ENCODE peak calls at places on chromosomes 11 and 22, in four cellular contexts. One of them, this sample, is unnamed.

GRCh38 chr22:40183029-40183581 is 5.4 kb downstream of the TNRC6B start:
- DNase-seq in K562: no peak
- DNase-seq in IMR-90: peak
- DNase-seq in A549: no peak
- DNase-seq in this sample: no peak

GRCh38 chr11:118789501-118790356 is 1.2 kb downstream of the DDX6 start:
- DNase-seq in A549: no peak
- DNase-seq in K562: no peak
- DNase-seq in IMR-90: no peak
- DNase-seq in this sample: peak

GRCh38 chr11:61828629-61829407 is 718 bp downstream of the FADS2 start:
- DNase-seq in IMR-90: no peak
- DNase-seq in A549: peak
- DNase-seq in K562: no peak
- DNase-seq in this sample: no peak

GRCh38 chr11:1310772-1311468 is 1.5 kb upstream of the TOLLIP start:
- DNase-seq in A549: no peak
- DNase-seq in K562: no peak
- DNase-seq in IMR-90: no peak
- DNase-seq in this sample: no peak

GRCh38 chr11:12007769-12008737 is at the start of gene DKK3:
- DNase-seq in A549: no peak
- DNase-seq in IMR-90: peak
- DNase-seq in K562: no peak
- DNase-seq in this sample: no peak

GRCh38 chr11:117511981-117512448 is 184.4 kb downstream of the CEP164 start:
- DNase-seq in IMR-90: no peak
- DNase-seq in K562: no peak
- DNase-seq in A549: no peak
- DNase-seq in this sample: no peak

GRCh38 chr11:914747-915493 is 4.3 kb upstream of the CHID1 start:
- DNase-seq in A549: no peak
- DNase-seq in IMR-90: no peak
- DNase-seq in K562: no peak
- DNase-seq in this sample: no peak

GRCh38 chr22:20128902-20129746 is 2.5 kb upstream of the ZDHHC8 start:
- DNase-seq in A549: no peak
- DNase-seq in K562: peak
- DNase-seq in IMR-90: peak
- DNase-seq in this sample: no peak

GRCh38 chr11:72712168-72712721 is 38.0 kb upstream of the PDE2A start:
- DNase-seq in IMR-90: no peak
- DNase-seq in A549: no peak
- DNase-seq in K562: no peak
- DNase-seq in this sample: no peak

GRCh38 chr22:22667966-22668880 is 23.8 kb downstream of the GGTLC2 start:
- DNase-seq in K562: no peak
- DNase-seq in IMR-90: no peak
- DNase-seq in A549: no peak
- DNase-seq in this sample: no peak

GRCh38 chr11:48036011-48036410 is 55.7 kb downstream of the PTPRJ start:
- DNase-seq in IMR-90: peak
- DNase-seq in A549: no peak
- DNase-seq in K562: no peak
- DNase-seq in this sample: no peak

GRCh38 chr11:33706546-33706945 is 5.9 kb upstream of the C11orf91 start:
- DNase-seq in K562: no peak
- DNase-seq in A549: no peak
- DNase-seq in IMR-90: no peak
- DNase-seq in this sample: no peak

GRCh38 chr22:38570841-38571364 is 920 bp upstream of the DMC1 start:
- DNase-seq in K562: no peak
- DNase-seq in A549: peak
- DNase-seq in IMR-90: peak
- DNase-seq in this sample: no peak

GRCh38 chr11:84250834-84251613 is 964.9 kb upstream of the CCDC90B start:
- DNase-seq in A549: no peak
- DNase-seq in IMR-90: no peak
- DNase-seq in K562: no peak
- DNase-seq in this sample: no peak

GRCh38 chr11:18322818-18323570 is 627 bp downstream of the GTF2H1 start:
- DNase-seq in IMR-90: no peak
- DNase-seq in A549: no peak
- DNase-seq in K562: no peak
- DNase-seq in this sample: no peak

GRCh38 chr22:19232620-19233019 is 54.1 kb upstream of the SLC25A1 start:
- DNase-seq in K562: no peak
- DNase-seq in A549: no peak
- DNase-seq in IMR-90: no peak
- DNase-seq in this sample: no peak

GRCh38 chr22:40421082-40421350 is 50.6 kb downstream of the SGSM3 start:
- DNase-seq in IMR-90: no peak
- DNase-seq in A549: no peak
- DNase-seq in K562: no peak
- DNase-seq in this sample: no peak

GRCh38 chr11:65493367-65494176 is 5.3 kb upstream of the MALAT1 start:
- DNase-seq in IMR-90: peak
- DNase-seq in K562: no peak
- DNase-seq in A549: peak
- DNase-seq in this sample: no peak

GRCh38 chr11:103234974-103235373 is 125.7 kb downstream of the DYNC2H1 start:
- DNase-seq in IMR-90: peak
- DNase-seq in A549: no peak
- DNase-seq in K562: no peak
- DNase-seq in this sample: no peak

GRCh38 chr11:29333993-29334780 is 682.6 kb downstream of the KCNA4 start:
- DNase-seq in K562: no peak
- DNase-seq in IMR-90: peak
- DNase-seq in A549: peak
- DNase-seq in this sample: peak

GRCh38 chr11:3949132-3949531 is 93.7 kb downstream of the STIM1 start:
- DNase-seq in A549: no peak
- DNase-seq in IMR-90: no peak
- DNase-seq in K562: no peak
- DNase-seq in this sample: peak
- TF ChIP-seq ELK1 in A549: no peak
- TF ChIP-seq ELK1 in IMR-90: no peak
- TF ChIP-seq ELK1 in K562: no peak
- TF ChIP-seq ELK1 in this sample: no peak

GRCh38 chr11:129592191-129592590 is 216.5 kb downstream of the BARX2 start:
- DNase-seq in IMR-90: no peak
- DNase-seq in A549: no peak
- DNase-seq in K562: no peak
- DNase-seq in this sample: no peak

GRCh38 chr11:129590030-129590752 is 214.5 kb downstream of the BARX2 start:
- DNase-seq in IMR-90: no peak
- DNase-seq in A549: no peak
- DNase-seq in K562: no peak
- DNase-seq in this sample: no peak

GRCh38 chr11:129591527-129591926 is 215.9 kb downstream of the BARX2 start:
- DNase-seq in A549: no peak
- DNase-seq in K562: no peak
- DNase-seq in IMR-90: no peak
- DNase-seq in this sample: no peak

GRCh38 chr11:129590753-129591475 is 215.3 kb downstream of the BARX2 start:
- DNase-seq in A549: no peak
- DNase-seq in IMR-90: no peak
- DNase-seq in K562: no peak
- DNase-seq in this sample: no peak

DNA sequence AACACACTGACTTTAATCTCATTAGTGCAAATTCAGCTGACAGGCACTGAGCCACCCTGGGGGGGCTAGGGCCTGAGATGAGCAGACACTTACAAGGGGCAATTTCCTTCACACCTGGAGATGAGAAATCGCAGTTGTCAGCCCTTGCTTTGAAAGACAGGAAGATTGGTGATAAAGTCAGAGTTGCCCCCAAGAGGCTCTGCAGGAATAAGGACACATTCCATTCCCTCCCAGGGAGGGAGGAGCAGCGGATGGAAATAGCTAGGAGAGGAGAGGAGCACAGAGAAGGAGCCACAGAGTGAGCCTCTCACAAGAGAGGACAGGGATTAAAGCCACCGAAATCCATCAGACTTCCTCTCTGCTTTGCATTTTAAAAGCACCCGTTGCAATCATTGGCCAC is 213.5 kb downstream of the BARX2 start:
- DNase-seq in IMR-90: no peak
- DNase-seq in A549: no peak
- DNase-seq in K562: no peak
- DNase-seq in this sample: no peak
- TF ChIP-seq ELK1 in IMR-90: no peak
- TF ChIP-seq ELK1 in A549: no peak
- TF ChIP-seq ELK1 in K562: no peak
- TF ChIP-seq ELK1 in this sample: no peak

DNA sequence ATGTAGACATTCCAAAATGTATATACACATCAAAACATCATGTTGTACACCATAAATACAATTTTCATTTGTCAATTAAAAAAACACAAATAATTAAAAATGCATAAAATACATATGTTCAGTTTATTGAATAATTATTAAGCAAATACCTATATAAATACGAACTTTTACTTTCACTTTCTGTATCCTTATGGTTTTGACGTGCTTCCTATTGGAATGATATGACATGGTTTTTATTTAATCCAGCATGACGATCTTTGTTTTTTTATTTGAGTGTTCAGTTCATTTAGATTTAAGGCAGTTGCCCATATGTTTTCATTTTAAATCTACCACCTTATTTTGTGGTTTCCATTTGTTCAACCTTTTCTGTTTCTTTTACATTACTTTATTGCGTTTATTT is 198.3 kb upstream of the PLET1 start:
- DNase-seq in A549: no peak
- DNase-seq in K562: no peak
- DNase-seq in IMR-90: no peak
- DNase-seq in this sample: no peak
- TF ChIP-seq ELK1 in A549: no peak
- TF ChIP-seq ELK1 in K562: no peak
- TF ChIP-seq ELK1 in IMR-90: no peak
- TF ChIP-seq ELK1 in this sample: no peak

GRCh38 chr11:70048279-70049024 is 29.7 kb upstream of the ANO1 start:
- DNase-seq in A549: peak
- DNase-seq in IMR-90: no peak
- DNase-seq in K562: peak
- DNase-seq in this sample: no peak
- TF ChIP-seq ELK1 in A549: no peak
- TF ChIP-seq ELK1 in IMR-90: no peak
- TF ChIP-seq ELK1 in K562: no peak
- TF ChIP-seq ELK1 in this sample: no peak

GRCh38 chr11:63879598-63879997 is 37.4 kb downstream of the RCOR2 start:
- DNase-seq in A549: no peak
- DNase-seq in IMR-90: no peak
- DNase-seq in K562: no peak
- DNase-seq in this sample: no peak

GRCh38 chr11:63880031-63880841 is 36.7 kb downstream of the RCOR2 start:
- DNase-seq in K562: no peak
- DNase-seq in A549: no peak
- DNase-seq in IMR-90: peak
- DNase-seq in this sample: no peak

GRCh38 chr11:63887600-63887999 is 29.4 kb downstream of the RCOR2 start:
- DNase-seq in A549: no peak
- DNase-seq in K562: no peak
- DNase-seq in IMR-90: no peak
- DNase-seq in this sample: no peak

GRCh38 chr11:63884191-63884590 is 32.8 kb downstream of the RCOR2 start:
- DNase-seq in IMR-90: no peak
- DNase-seq in A549: no peak
- DNase-seq in K562: no peak
- DNase-seq in this sample: no peak

DNA sequence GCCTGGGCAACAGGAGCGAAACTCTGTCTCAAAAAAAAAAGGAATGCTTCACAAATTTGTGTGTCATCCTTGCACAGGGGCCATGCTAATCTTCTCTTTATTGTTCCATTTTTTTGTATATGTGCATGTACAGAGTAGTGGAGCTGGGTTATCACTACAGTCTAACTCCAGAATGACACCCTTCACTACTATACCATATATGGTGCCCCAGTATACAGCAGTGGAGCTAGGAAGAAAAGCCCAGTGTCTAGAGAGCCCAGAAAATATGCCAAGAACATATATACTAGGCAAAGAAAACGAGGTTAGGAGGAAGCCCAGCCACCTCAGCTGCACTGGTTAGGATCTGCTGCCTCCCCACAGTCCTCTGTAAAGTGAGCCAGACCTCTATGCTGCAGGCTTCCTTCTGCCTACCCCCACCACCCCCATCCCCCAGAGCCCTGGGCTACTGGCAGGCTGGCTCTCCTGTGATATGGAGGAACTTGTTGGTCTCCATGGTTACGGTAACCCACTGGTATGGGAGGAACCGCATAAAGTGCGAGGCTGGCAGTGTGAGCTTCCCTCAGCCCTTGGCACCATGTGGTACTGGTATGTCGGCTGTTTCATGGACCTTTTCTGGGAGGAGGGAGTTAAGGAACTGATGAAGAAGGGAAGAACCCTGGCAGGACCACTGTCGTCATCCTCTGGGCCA is 34.3 kb downstream of the RCOR2 start:
- DNase-seq in A549: no peak
- DNase-seq in IMR-90: no peak
- DNase-seq in K562: no peak
- DNase-seq in this sample: no peak
- TF ChIP-seq ELK1 in A549: no peak
- TF ChIP-seq ELK1 in IMR-90: no peak
- TF ChIP-seq ELK1 in K562: no peak
- TF ChIP-seq ELK1 in this sample: no peak

GRCh38 chr22:46119093-46119728 is 31.1 kb upstream of the PPARA start:
- DNase-seq in K562: no peak
- DNase-seq in IMR-90: no peak
- DNase-seq in A549: no peak
- DNase-seq in this sample: no peak

GRCh38 chr22:46121523-46122287 is 28.6 kb upstream of the PPARA start:
- DNase-seq in A549: no peak
- DNase-seq in K562: no peak
- DNase-seq in IMR-90: no peak
- DNase-seq in this sample: no peak

GRCh38 chr22:46121079-46121478 is 29.2 kb upstream of the PPARA start:
- DNase-seq in K562: no peak
- DNase-seq in IMR-90: no peak
- DNase-seq in A549: no peak
- DNase-seq in this sample: no peak

GRCh38 chr22:46120420-46120737 is 29.9 kb upstream of the PPARA start:
- DNase-seq in IMR-90: no peak
- DNase-seq in A549: no peak
- DNase-seq in K562: no peak
- DNase-seq in this sample: no peak

GRCh38 chr22:46119729-46120419 is 30.5 kb upstream of the PPARA start:
- DNase-seq in A549: no peak
- DNase-seq in IMR-90: peak
- DNase-seq in K562: peak
- DNase-seq in this sample: no peak
- TF ChIP-seq ELK1 in A549: no peak
- TF ChIP-seq ELK1 in IMR-90: no peak
- TF ChIP-seq ELK1 in K562: no peak
- TF ChIP-seq ELK1 in this sample: no peak

This sample was measured in GM12878.